ENCODE peak calls at places on chromosomes 1 and 21, in seven cellular contexts. One of them, this sample, is unnamed.
A peak's percentile ranks its signal among the peaks of the same experiment; 100 is the strongest.

GRCh38 chr1:21293537-21294265 is 3.4 kb upstream of the ECE1 start:
- DNase-seq in IMR-90: no peak
- DNase-seq in H9: no peak
- DNase-seq in trophoblast cell: no peak
- DNase-seq in mesenchymal stem cell: no peak
- DNase-seq in H1: no peak
- DNase-seq in neuronal stem cell: no peak
- DNase-seq in this sample: no peak

GRCh38 chr1:225461533-225462428 is 33.9 kb upstream of the LBR start:
- DNase-seq in neuronal stem cell: no peak
- DNase-seq in H1: no peak
- DNase-seq in mesenchymal stem cell: no peak
- DNase-seq in trophoblast cell: no peak
- DNase-seq in IMR-90: no peak
- DNase-seq in H9: no peak
- DNase-seq in this sample: no peak

GRCh38 chr1:94698341-94698740 is 121.8 kb upstream of the SLC44A3 start:
- DNase-seq in neuronal stem cell: no peak
- DNase-seq in H1: no peak
- DNase-seq in trophoblast cell: no peak
- DNase-seq in mesenchymal stem cell: peak; percentile 49
- DNase-seq in IMR-90: peak; percentile 54
- DNase-seq in H9: no peak
- DNase-seq in this sample: peak; percentile 27

GRCh38 chr1:234611153-234611798 is 1.3 kb upstream of the IRF2BP2 start:
- DNase-seq in IMR-90: peak; percentile 83
- DNase-seq in mesenchymal stem cell: peak; percentile 94
- DNase-seq in neuronal stem cell: peak; percentile 71
- DNase-seq in H1: peak; percentile 59
- DNase-seq in H9: peak; percentile 86
- DNase-seq in trophoblast cell: peak; percentile 77
- DNase-seq in this sample: peak; percentile 95

GRCh38 chr1:71510725-71511124 is 429.9 kb upstream of the ZRANB2 start:
- DNase-seq in mesenchymal stem cell: no peak
- DNase-seq in IMR-90: no peak
- DNase-seq in H1: no peak
- DNase-seq in H9: no peak
- DNase-seq in neuronal stem cell: no peak
- DNase-seq in trophoblast cell: no peak
- DNase-seq in this sample: no peak

GRCh38 chr1:20411196-20411980 is 74.6 kb downstream of the CAMK2N1 start:
- DNase-seq in trophoblast cell: peak; percentile 6
- DNase-seq in H9: peak; percentile 45
- DNase-seq in neuronal stem cell: no peak
- DNase-seq in IMR-90: peak; percentile 97
- DNase-seq in H1: peak; percentile 29
- DNase-seq in mesenchymal stem cell: peak; percentile 84
- DNase-seq in this sample: peak; percentile 72

GRCh38 chr1:30250338-30251022 is 472.9 kb downstream of the MATN1 start:
- DNase-seq in neuronal stem cell: no peak
- DNase-seq in IMR-90: no peak
- DNase-seq in mesenchymal stem cell: no peak
- DNase-seq in trophoblast cell: no peak
- DNase-seq in H9: no peak
- DNase-seq in H1: no peak
- DNase-seq in this sample: no peak

GRCh38 chr1:156356262-156356874 is 12.6 kb upstream of the RHBG start:
- DNase-seq in neuronal stem cell: no peak
- DNase-seq in IMR-90: no peak
- DNase-seq in trophoblast cell: no peak
- DNase-seq in mesenchymal stem cell: no peak
- DNase-seq in H1: no peak
- DNase-seq in H9: no peak
- DNase-seq in this sample: no peak

GRCh38 chr1:8789314-8790214 is 27.9 kb downstream of the RERE start:
- DNase-seq in trophoblast cell: peak; percentile 93
- DNase-seq in IMR-90: no peak
- DNase-seq in H1: peak; percentile 36
- DNase-seq in mesenchymal stem cell: no peak
- DNase-seq in H9: peak; percentile 50
- DNase-seq in neuronal stem cell: no peak
- DNase-seq in this sample: peak; percentile 71

GRCh38 chr1:52707927-52708655 is 9.9 kb upstream of the COA7 start:
- DNase-seq in neuronal stem cell: no peak
- DNase-seq in H1: no peak
- DNase-seq in mesenchymal stem cell: peak; percentile 46
- DNase-seq in H9: no peak
- DNase-seq in IMR-90: peak; percentile 84
- DNase-seq in trophoblast cell: peak; percentile 87
- DNase-seq in this sample: no peak

GRCh38 chr1:90132306-90132705 is 137.4 kb downstream of the ZNF326 start:
- DNase-seq in trophoblast cell: no peak
- DNase-seq in H1: no peak
- DNase-seq in mesenchymal stem cell: no peak
- DNase-seq in H9: no peak
- DNase-seq in IMR-90: no peak
- DNase-seq in neuronal stem cell: no peak
- DNase-seq in this sample: no peak

GRCh38 chr1:243440406-243440805 is 184.6 kb downstream of the SDCCAG8 start:
- DNase-seq in IMR-90: no peak
- DNase-seq in trophoblast cell: peak; percentile 76
- DNase-seq in H1: peak; percentile 19
- DNase-seq in neuronal stem cell: peak; percentile 47
- DNase-seq in mesenchymal stem cell: no peak
- DNase-seq in H9: no peak
- DNase-seq in this sample: peak; percentile 66

GRCh38 chr1:29513357-29513756 is 277.0 kb downstream of the PTPRU start:
- DNase-seq in H9: peak; percentile 77
- DNase-seq in neuronal stem cell: no peak
- DNase-seq in H1: peak; percentile 43
- DNase-seq in trophoblast cell: peak; percentile 7
- DNase-seq in IMR-90: peak; percentile 70
- DNase-seq in mesenchymal stem cell: peak; percentile 52
- DNase-seq in this sample: peak; percentile 87

GRCh38 chr1:227273557-227273956 is 44.7 kb downstream of the CDC42BPA start:
- DNase-seq in trophoblast cell: peak; percentile 96
- DNase-seq in IMR-90: peak; percentile 8
- DNase-seq in mesenchymal stem cell: no peak
- DNase-seq in H9: no peak
- DNase-seq in neuronal stem cell: peak; percentile 23
- DNase-seq in H1: no peak
- DNase-seq in this sample: peak; percentile 79

GRCh38 chr1:19222979-19223824 is 13.1 kb upstream of the UBR4 start:
- DNase-seq in H9: no peak
- DNase-seq in H1: no peak
- DNase-seq in mesenchymal stem cell: no peak
- DNase-seq in neuronal stem cell: no peak
- DNase-seq in IMR-90: peak; percentile 71
- DNase-seq in trophoblast cell: no peak
- DNase-seq in this sample: no peak

GRCh38 chr1:224458296-224458695 is 23.7 kb upstream of the WDR26 start:
- DNase-seq in mesenchymal stem cell: no peak
- DNase-seq in IMR-90: no peak
- DNase-seq in H9: no peak
- DNase-seq in trophoblast cell: no peak
- DNase-seq in neuronal stem cell: no peak
- DNase-seq in H1: no peak
- DNase-seq in this sample: no peak

GRCh38 chr1:214136336-214136735 is 144.6 kb upstream of the SMYD2 start:
- DNase-seq in H1: no peak
- DNase-seq in IMR-90: no peak
- DNase-seq in neuronal stem cell: no peak
- DNase-seq in mesenchymal stem cell: no peak
- DNase-seq in trophoblast cell: peak; percentile 63
- DNase-seq in H9: no peak
- DNase-seq in this sample: no peak

GRCh38 chr1:12629521-12629956 is 11.5 kb upstream of the DHRS3 start:
- DNase-seq in H1: peak; percentile 76
- DNase-seq in neuronal stem cell: no peak
- DNase-seq in mesenchymal stem cell: no peak
- DNase-seq in H9: peak; percentile 90
- DNase-seq in trophoblast cell: no peak
- DNase-seq in IMR-90: no peak
- DNase-seq in this sample: peak; percentile 31

GRCh38 chr1:165539306-165539705 is 4.5 kb upstream of the LRRC52 start:
- DNase-seq in H9: no peak
- DNase-seq in IMR-90: no peak
- DNase-seq in mesenchymal stem cell: peak; percentile 56
- DNase-seq in H1: no peak
- DNase-seq in neuronal stem cell: no peak
- DNase-seq in trophoblast cell: peak; percentile 93
- DNase-seq in this sample: peak; percentile 34

GRCh38 chr21:39136711-39137110 is 46.5 kb downstream of the PSMG1 start:
- DNase-seq in H1: no peak
- DNase-seq in H9: no peak
- DNase-seq in IMR-90: peak; percentile 47
- DNase-seq in mesenchymal stem cell: peak; percentile 64
- DNase-seq in neuronal stem cell: no peak
- DNase-seq in trophoblast cell: peak; percentile 83
- DNase-seq in this sample: no peak

GRCh38 chr1:216437603-216438002 is 14.4 kb upstream of the USH2A start:
- DNase-seq in mesenchymal stem cell: no peak
- DNase-seq in IMR-90: no peak
- DNase-seq in H9: no peak
- DNase-seq in trophoblast cell: no peak
- DNase-seq in neuronal stem cell: no peak
- DNase-seq in H1: no peak
- DNase-seq in this sample: no peak

GRCh38 chr1:237031480-237031879 is 10.5 kb upstream of the RYR2 start:
- DNase-seq in neuronal stem cell: no peak
- DNase-seq in IMR-90: no peak
- DNase-seq in mesenchymal stem cell: no peak
- DNase-seq in H9: no peak
- DNase-seq in trophoblast cell: peak; percentile 92
- DNase-seq in H1: no peak
- DNase-seq in this sample: peak; percentile 62

GRCh38 chr1:237025358-237026074 is 16.5 kb upstream of the RYR2 start:
- DNase-seq in H9: no peak
- DNase-seq in mesenchymal stem cell: no peak
- DNase-seq in H1: no peak
- DNase-seq in trophoblast cell: no peak
- DNase-seq in IMR-90: no peak
- DNase-seq in neuronal stem cell: no peak
- DNase-seq in this sample: no peak

GRCh38 chr1:237032029-237032428 is 10.0 kb upstream of the RYR2 start:
- DNase-seq in neuronal stem cell: no peak
- DNase-seq in H9: peak; percentile 62
- DNase-seq in IMR-90: no peak
- DNase-seq in trophoblast cell: peak; percentile 4
- DNase-seq in H1: peak; percentile 49
- DNase-seq in mesenchymal stem cell: no peak
- DNase-seq in this sample: peak; percentile 92

GRCh38 chr1:237029850-237030535 is 12.0 kb upstream of the RYR2 start:
- DNase-seq in trophoblast cell: no peak
- DNase-seq in H1: no peak
- DNase-seq in IMR-90: no peak
- DNase-seq in neuronal stem cell: no peak
- DNase-seq in H9: no peak
- DNase-seq in mesenchymal stem cell: no peak
- DNase-seq in this sample: no peak

DNA sequence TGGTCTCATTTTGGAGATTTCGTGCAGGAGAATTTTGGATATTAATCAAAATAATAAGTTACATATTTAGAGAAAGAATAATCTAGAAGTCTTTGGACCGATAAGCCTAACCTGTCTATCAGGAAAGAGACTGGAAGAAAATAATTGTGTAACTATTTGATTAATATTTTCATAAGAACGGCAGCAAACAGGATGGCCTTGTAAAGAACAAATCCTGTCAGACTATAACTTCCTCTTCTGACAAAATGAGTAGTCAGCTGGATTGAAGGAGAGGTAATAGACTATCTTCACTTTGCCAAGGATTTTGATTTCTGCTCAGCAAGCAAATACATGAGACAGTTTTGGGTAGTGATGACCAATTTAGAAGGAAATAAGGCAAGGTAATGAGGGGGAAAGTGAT is 12.7 kb upstream of the RYR2 start:
- DNase-seq in H1: no peak
- DNase-seq in IMR-90: no peak
- DNase-seq in trophoblast cell: no peak
- DNase-seq in mesenchymal stem cell: no peak
- DNase-seq in H9: no peak
- DNase-seq in neuronal stem cell: no peak
- DNase-seq in this sample: no peak
- H4K8ac ChIP-seq in H1: no peak overlapping the region
- H4K8ac ChIP-seq in IMR-90: no peak overlapping the region
- H4K8ac ChIP-seq in trophoblast cell: no peak overlapping the region
- H4K8ac ChIP-seq in mesenchymal stem cell: no peak overlapping the region
- H4K8ac ChIP-seq in H9: no peak overlapping the region
- H4K8ac ChIP-seq in neuronal stem cell: no peak overlapping the region
- H4K8ac ChIP-seq in this sample: no peak overlapping the region

GRCh38 chr1:87674791-87675190 is 346.1 kb downstream of the LMO4 start:
- DNase-seq in H9: no peak
- DNase-seq in mesenchymal stem cell: no peak
- DNase-seq in trophoblast cell: peak; percentile 16
- DNase-seq in IMR-90: no peak
- DNase-seq in neuronal stem cell: no peak
- DNase-seq in H1: no peak
- DNase-seq in this sample: no peak

GRCh38 chr1:87673748-87674147 is 345.1 kb downstream of the LMO4 start:
- DNase-seq in mesenchymal stem cell: no peak
- DNase-seq in trophoblast cell: no peak
- DNase-seq in H9: no peak
- DNase-seq in H1: no peak
- DNase-seq in neuronal stem cell: no peak
- DNase-seq in IMR-90: no peak
- DNase-seq in this sample: no peak

GRCh38 chr1:87669671-87670070 is 341.0 kb downstream of the LMO4 start:
- DNase-seq in trophoblast cell: no peak
- DNase-seq in H1: no peak
- DNase-seq in mesenchymal stem cell: no peak
- DNase-seq in neuronal stem cell: no peak
- DNase-seq in H9: no peak
- DNase-seq in IMR-90: no peak
- DNase-seq in this sample: no peak
- H3K18ac ChIP-seq in trophoblast cell: no peak overlapping the region
- H3K18ac ChIP-seq in H1: no peak overlapping the region
- H3K18ac ChIP-seq in mesenchymal stem cell: no peak overlapping the region
- H3K18ac ChIP-seq in neuronal stem cell: no peak overlapping the region
- H3K18ac ChIP-seq in H9: no peak overlapping the region
- H3K18ac ChIP-seq in IMR-90: no peak overlapping the region
- H3K18ac ChIP-seq in this sample: no peak overlapping the region

DNA sequence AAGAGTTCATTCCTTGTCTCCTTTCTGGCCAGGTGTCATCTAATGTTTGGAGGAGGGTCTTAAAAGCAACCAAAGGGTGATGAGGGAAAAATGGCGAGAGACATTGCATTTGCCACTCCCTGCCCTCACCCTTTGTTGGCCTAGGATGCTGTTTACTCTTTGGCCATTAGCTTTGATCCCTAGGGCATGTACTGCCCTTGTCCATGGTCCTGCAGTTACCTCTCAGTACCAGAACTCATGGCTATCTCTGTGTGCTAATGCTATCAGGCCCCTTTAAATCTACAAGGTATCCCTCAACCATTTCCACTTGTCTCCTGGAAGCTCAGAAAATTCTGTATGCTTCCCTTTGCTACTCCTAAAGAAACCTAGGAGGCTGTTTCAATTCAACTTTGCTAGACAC is 424.8 kb upstream of the PLXNA2 start:
- DNase-seq in H9: peak; percentile 29
- DNase-seq in IMR-90: no peak
- DNase-seq in H1: no peak
- DNase-seq in trophoblast cell: peak; percentile 10
- DNase-seq in mesenchymal stem cell: no peak
- DNase-seq in neuronal stem cell: no peak
- DNase-seq in this sample: peak; percentile 65
- H4K8ac ChIP-seq in H9: no peak overlapping the region
- H4K8ac ChIP-seq in IMR-90: no peak overlapping the region
- H4K8ac ChIP-seq in H1: no peak overlapping the region
- H4K8ac ChIP-seq in trophoblast cell: no peak overlapping the region
- H4K8ac ChIP-seq in mesenchymal stem cell: no peak overlapping the region
- H4K8ac ChIP-seq in neuronal stem cell: no peak overlapping the region
- H4K8ac ChIP-seq in this sample: no peak overlapping the region

GRCh38 chr1:115643219-115643618 is 1.4 kb downstream of the VANGL1 start:
- DNase-seq in H1: no peak
- DNase-seq in IMR-90: no peak
- DNase-seq in H9: no peak
- DNase-seq in trophoblast cell: no peak
- DNase-seq in neuronal stem cell: no peak
- DNase-seq in mesenchymal stem cell: no peak
- DNase-seq in this sample: no peak
- H3K18ac ChIP-seq in H1: no peak overlapping the region
- H3K18ac ChIP-seq in IMR-90: no peak overlapping the region
- H3K18ac ChIP-seq in H9: no peak overlapping the region
- H3K18ac ChIP-seq in trophoblast cell: no peak overlapping the region
- H3K18ac ChIP-seq in neuronal stem cell: no peak overlapping the region
- H3K18ac ChIP-seq in mesenchymal stem cell: no peak overlapping the region
- H3K18ac ChIP-seq in this sample: no peak overlapping the region

This sample was measured in mesendoderm.